ENCODE peak calls at places on chromosomes 11 and 22, in nine cellular contexts. W is AG04450, J is progenitor cell of endocrine pancreas, Y is sciatic nerve, K is 8988T, I is cardiac fibroblast, G is iPS DF 6.9, H is C1 segment of cervical spinal cord, A is HTR-8/SVneo. S is an unnamed sample.

GRCh38 chr11:34345991-34346480 is 11.8 kb downstream of the ABTB2 start:
- DNase-seq in W (no peak), J (no peak), Y (no peak), K (no peak), I (peak; percentile 56), G (no peak), H (no peak), A (no peak), S (peak; percentile 50)

GRCh38 chr11:27012254-27012921 is 18.5 kb downstream of the FIBIN start:
- DNase-seq in W (peak; percentile 64), J (no peak), Y (peak; percentile 60), K (no peak), I (peak; percentile 83), G (no peak), H (no peak), A (no peak), S (no peak)

GRCh38 chr22:27800250-27801131 is 1.1 kb downstream of the MN1 start:
- DNase-seq in W (no peak), J (no peak), Y (peak; percentile 62), K (peak; percentile 55), I (peak; percentile 51), G (no peak), H (no peak), A (no peak), S (peak; percentile 69)

GRCh38 chr22:40401532-40401931 is 31.1 kb downstream of the SGSM3 start:
- DNase-seq in W (no peak), J (no peak), Y (peak; percentile 27), K (no peak), I (no peak), G (no peak), H (no peak), A (no peak), S (no peak)

GRCh38 chr11:30125461-30125860 is 105.4 kb upstream of the FSHB start:
- DNase-seq in W (no peak), J (no peak), Y (no peak), K (no peak), I (peak; percentile 55), G (no peak), H (no peak), A (no peak), S (no peak)

GRCh38 chr11:118917488-118918127 is 8.1 kb downstream of the BCL9L start:
- DNase-seq in W (no peak), J (no peak), Y (peak; percentile 75), K (no peak), I (peak; percentile 94), G (no peak), H (no peak), A (no peak), S (peak; percentile 79)

GRCh38 chr11:104564921-104565580 is 333.2 kb downstream of the CASP12 start:
- DNase-seq in W (no peak), J (no peak), Y (no peak), K (no peak), I (no peak), G (no peak), H (no peak), A (no peak), S (no peak)

GRCh38 chr11:35015621-35016387 is 99.4 kb downstream of the PDHX start:
- DNase-seq in W (no peak), J (no peak), Y (no peak), K (no peak), I (no peak), G (no peak), H (no peak), A (no peak), S (no peak)

GRCh38 chr22:19902245-19902699 is 39.3 kb upstream of the COMT start:
- DNase-seq in W (no peak), J (no peak), Y (no peak), K (no peak), I (no peak), G (no peak), H (no peak), A (no peak), S (no peak)

GRCh38 chr11:63682045-63682915 is 980 bp downstream of the RTN3 start:
- DNase-seq in W (no peak), J (no peak), Y (peak; percentile 63), K (no peak), I (peak; percentile 24), G (no peak), H (peak; percentile 38), A (no peak), S (no peak)

GRCh38 chr22:32328306-32329201 is 29.1 kb upstream of the RFPL3 start:
- DNase-seq in W (no peak), J (no peak), Y (no peak), K (no peak), I (no peak), G (no peak), H (no peak), A (no peak), S (peak; percentile 49)

GRCh38 chr11:130369713-130370112 is 55.0 kb upstream of the ZBTB44 start:
- DNase-seq in W (no peak), J (no peak), Y (no peak), K (no peak), I (no peak), G (no peak), H (peak; percentile 48), A (no peak), S (no peak)

GRCh38 chr11:69366591-69366990 is 72.6 kb downstream of the MYEOV start:
- DNase-seq in W (no peak), J (peak; percentile 5), Y (no peak), K (no peak), I (no peak), G (no peak), H (no peak), A (no peak), S (no peak)

GRCh38 chr22:25104367-25104766 is 95.3 kb upstream of the CRYBB3 start:
- DNase-seq in W (no peak), J (no peak), Y (no peak), K (no peak), I (no peak), G (no peak), H (no peak), A (no peak), S (no peak)

GRCh38 chr11:45318516-45318915 is 32.4 kb upstream of the SYT13 start:
- DNase-seq in W (no peak), J (no peak), Y (no peak), K (no peak), I (no peak), G (no peak), H (no peak), A (no peak), S (no peak)

GRCh38 chr11:1889941-1890855 is 1.5 kb downstream of the PRR33 start:
- DNase-seq in W (no peak), J (no peak), Y (peak; percentile 58), K (no peak), I (no peak), G (no peak), H (no peak), A (no peak), S (peak; percentile 17)

GRCh38 chr11:45538939-45539338 is 126.5 kb downstream of the CHST1 start:
- DNase-seq in W (no peak), J (no peak), Y (no peak), K (no peak), I (peak; percentile 48), G (no peak), H (no peak), A (no peak), S (no peak)

GRCh38 chr11:66289548-66290331 is 797 bp upstream of the YIF1A start:
- DNase-seq in W (peak; percentile 72), J (peak; percentile 74), Y (peak; percentile 88), K (no peak), I (no peak), G (no peak), H (no peak), A (peak; percentile 92), S (peak; percentile 86)

GRCh38 chr22:29639096-29639495 is 35.7 kb downstream of the NF2 start:
- DNase-seq in W (no peak), J (no peak), Y (no peak), K (no peak), I (no peak), G (no peak), H (no peak), A (no peak), S (no peak)

GRCh38 chr11:18313985-18314763 is 7.8 kb downstream of the HPS5 start:
- DNase-seq in W (no peak), J (no peak), Y (no peak), K (no peak), I (peak; percentile 13), G (no peak), H (no peak), A (no peak), S (no peak)

GRCh38 chr11:68140496-68141246 is 19.5 kb upstream of the CHKA start:
- DNase-seq in W (no peak), J (no peak), Y (peak; percentile 43), K (no peak), I (no peak), G (no peak), H (no peak), A (no peak), S (no peak)

GRCh38 chr11:109209572-109209971 is 212.4 kb upstream of the C11orf87 start:
- DNase-seq in W (no peak), J (no peak), Y (no peak), K (no peak), I (no peak), G (no peak), H (no peak), A (no peak), S (no peak)

GRCh38 chr22:27512283-27512761 is 289.2 kb downstream of the MN1 start:
- DNase-seq in W (peak; percentile 83), J (no peak), Y (peak; percentile 85), K (peak; percentile 47), I (peak; percentile 98), G (no peak), H (no peak), A (peak; percentile 67), S (peak; percentile 92)

GRCh38 chr11:70106757-70107156 is 28.6 kb downstream of the ANO1 start:
- DNase-seq in W (no peak), J (no peak), Y (no peak), K (no peak), I (no peak), G (no peak), H (no peak), A (no peak), S (no peak)

GRCh38 chr11:75673977-75674582 is 5.2 kb upstream of the MAP6 start:
- DNase-seq in W (no peak), J (no peak), Y (no peak), K (no peak), I (peak; percentile 66), G (no peak), H (no peak), A (no peak), S (no peak)

GRCh38 chr11:101718406-101718805 is 134.6 kb upstream of the TRPC6 start:
- DNase-seq in W (peak; percentile 42), J (no peak), Y (no peak), K (no peak), I (peak; percentile 1), G (no peak), H (no peak), A (no peak), S (no peak)